ENCODE peak calls at places on chromosome 17, in seven cellular contexts. O, J, N, U, R, C and P are unnamed samples. For H3K27me3, the result is how much of the 10 kb centered on the place peaks cover.

GRCh38 chr17:35684046-35684802 is 47.2 kb upstream of the RASL10B start:
- DNase-seq in O (no peak), J (no peak), N (no peak), U (peak), R (no peak), C (no peak), P (peak)

GRCh38 chr17:63222655-63223054 is 223.5 kb downstream of the CYB561 start:
- DNase-seq in O (no peak), J (no peak), N (no peak), U (peak), R (no peak), C (no peak), P (no peak)

GRCh38 chr17:13310858-13311257 is 290.9 kb downstream of the HS3ST3A1 start:
- DNase-seq in O (no peak), J (no peak), N (no peak), U (no peak), R (no peak), C (no peak), P (no peak)

GRCh38 chr17:49325980-49326379 is 36.1 kb downstream of the ZNF652 start:
- DNase-seq in O (no peak), J (no peak), N (no peak), U (no peak), R (no peak), C (no peak), P (no peak)

GRCh38 chr17:1493291-1493980 is 950 bp upstream of the MYO1C start:
- DNase-seq in O (no peak), J (no peak), N (no peak), U (no peak), R (no peak), C (no peak), P (no peak)

GRCh38 chr17:65294184-65294719 is 157.1 kb downstream of the RGS9 start:
- DNase-seq in O (peak), J (peak), N (peak), U (peak), R (no peak), C (peak), P (no peak)

GRCh38 chr17:9672266-9672665 is 26.9 kb downstream of the USP43 start:
- DNase-seq in O (no peak), J (no peak), N (no peak), U (no peak), R (no peak), C (no peak), P (no peak)

GRCh38 chr17:77129568-77130301 is 11.0 kb upstream of the SEC14L1 start:
- DNase-seq in O (no peak), J (no peak), N (no peak), U (no peak), R (no peak), C (no peak), P (no peak)

GRCh38 chr17:56083475-56083874 is 69.8 kb upstream of the ANKFN1 start:
- DNase-seq in O (no peak), J (no peak), N (no peak), U (no peak), R (no peak), C (no peak), P (no peak)

GRCh38 chr17:33291248-33292183 is 1.6 kb downstream of the ASIC2 start:
- DNase-seq in O (no peak), J (no peak), N (no peak), U (peak), R (no peak), C (no peak), P (no peak)

GRCh38 chr17:29663155-29663554 is 40.4 kb upstream of the CORO6 start:
- DNase-seq in O (no peak), J (no peak), N (no peak), U (peak), R (no peak), C (no peak), P (no peak)

GRCh38 chr17:68775969-68776368 is 174.8 kb upstream of the FAM20A start:
- DNase-seq in O (no peak), J (no peak), N (no peak), U (no peak), R (no peak), C (no peak), P (no peak)

GRCh38 chr17:9645858-9646555 is 690 bp downstream of the USP43 start:
- DNase-seq in O (no peak), J (no peak), N (no peak), U (no peak), R (no peak), C (no peak), P (no peak)

GRCh38 chr17:35978346-35978745 is 3.0 kb downstream of the CCL16 start:
- DNase-seq in O (no peak), J (no peak), N (no peak), U (no peak), R (no peak), C (no peak), P (no peak)

GRCh38 chr17:74119960-74120359 is 83.5 kb upstream of the RPL38 start:
- DNase-seq in O (no peak), J (no peak), N (no peak), U (no peak), R (no peak), C (no peak), P (no peak)

GRCh38 chr17:74119049-74119580 is 84.4 kb upstream of the RPL38 start:
- DNase-seq in O (no peak), J (no peak), N (no peak), U (no peak), R (peak), C (no peak), P (no peak)

GRCh38 chr17:74117999-74118421 is 85.5 kb upstream of the RPL38 start:
- DNase-seq in O (no peak), J (no peak), N (no peak), U (no peak), R (peak), C (no peak), P (no peak)

GRCh38 chr17:74117087-74117486 is 86.4 kb upstream of the RPL38 start:
- DNase-seq in O (no peak), J (no peak), N (no peak), U (no peak), R (no peak), C (no peak), P (no peak)

DNA sequence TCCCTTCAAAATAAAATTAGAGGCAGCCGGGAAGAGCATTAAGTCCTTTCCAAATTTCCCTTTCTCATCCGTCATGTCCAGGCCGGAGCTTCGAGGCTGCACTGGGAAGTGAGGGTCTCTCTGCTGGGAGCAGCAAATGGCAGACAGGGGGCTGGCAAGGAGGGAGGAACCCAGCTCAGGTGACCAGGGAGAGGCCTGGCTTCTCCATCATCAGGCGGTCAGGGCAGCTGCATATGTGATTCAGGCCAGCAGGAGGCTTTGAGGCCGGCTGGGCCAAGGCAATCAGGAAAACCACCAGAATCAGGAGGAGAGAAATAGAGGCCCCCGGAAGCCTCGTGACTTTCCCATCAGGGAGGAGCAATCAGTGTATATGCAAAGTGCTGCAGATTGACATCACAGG is 85.0 kb upstream of the RPL38 start:
- DNase-seq in O (no peak), J (no peak), N (no peak), U (no peak), R (peak), C (no peak), P (no peak)
- TF ChIP-seq CTCF in O (no peak), J (no peak), N (no peak), U (no peak), R (no peak), C (no peak), P (no peak)

GRCh38 chr17:57733085-57733484 is 12.0 kb downstream of the CCDC182 start:
- DNase-seq in O (no peak), J (no peak), N (no peak), U (no peak), R (no peak), C (no peak), P (no peak)
- H3K27me3 ChIP-seq in O (under half), J (under half), N (under half), U (under half), R (under half), C (under half), P (under half)

DNA sequence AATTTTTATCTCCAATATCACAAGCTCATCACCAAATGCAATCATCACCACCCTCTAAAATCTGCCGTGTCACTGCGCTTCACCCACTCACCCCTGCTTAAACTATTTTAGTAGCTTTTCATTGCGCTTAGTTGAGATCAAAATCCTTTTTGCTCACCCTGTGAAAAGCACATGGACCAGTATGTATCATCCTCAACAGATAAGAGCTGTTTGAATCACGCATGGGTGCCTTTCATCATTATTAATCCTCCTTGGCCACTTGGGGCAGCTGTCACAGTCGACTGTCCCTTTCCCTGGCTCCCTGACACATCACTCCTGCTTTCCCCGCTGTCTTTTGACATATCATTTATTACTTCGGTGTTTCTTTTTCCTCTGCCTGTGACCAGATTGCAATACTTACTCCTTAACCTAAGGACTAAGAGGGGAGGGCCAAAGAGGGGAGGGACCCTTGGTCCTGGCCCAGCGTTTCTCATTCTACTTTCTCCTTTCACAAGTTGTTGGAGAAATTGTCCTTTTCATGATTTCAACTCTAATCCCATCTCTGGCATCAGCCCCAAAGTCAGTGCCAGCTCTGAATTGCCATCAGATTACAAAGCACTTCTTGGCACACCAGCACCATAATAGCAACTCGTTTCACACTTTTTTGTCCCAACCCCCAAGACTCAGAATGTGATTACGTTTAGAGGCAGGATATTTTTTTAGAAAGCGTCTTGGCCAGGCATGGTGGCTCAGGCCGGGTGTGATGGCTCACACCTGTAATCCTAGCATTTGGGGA is 8.6 kb upstream of the KDM6B start:
- DNase-seq in O (no peak), J (no peak), N (no peak), U (no peak), R (no peak), C (no peak), P (no peak)
- TF ChIP-seq CTCF in O (no peak), J (no peak), N (no peak), U (no peak), R (no peak), C (peak), P (no peak)

GRCh38 chr17:52495646-52496045 is 337.1 kb upstream of the CA10 start:
- DNase-seq in O (no peak), J (no peak), N (no peak), U (no peak), R (no peak), C (no peak), P (no peak)
- H3K27me3 ChIP-seq in O (under half), J (under half), N (under half), U (under half), R (under half), C (under half), P (under half)

GRCh38 chr17:67046398-67046797 is 2.0 kb downstream of the CACNG1 start:
- DNase-seq in O (no peak), J (no peak), N (no peak), U (no peak), R (no peak), C (no peak), P (no peak)
- TF ChIP-seq CTCF in O (no peak), J (no peak), N (no peak), U (no peak), R (no peak), C (no peak), P (no peak)